ENCODE peak calls at places on chromosomes 12 and 14, in seven cellular contexts. A is NCI-H1436; D is iris pigment epithelial cell; S is M059J; Z is EL; G is T-helper 2 cell treated with Interferon-gamma antibody and Interleukin-4, amounts not matched to agents 5 μg/mL and 100 μg/mL, for 36 hours; L is anterior cingulate cortex. E is an unnamed sample.
A peak's percentile ranks its signal among the peaks of the same experiment; 100 is the strongest.

GRCh38 chr14:32436993-32437392 is 107.9 kb downstream of the AKAP6 start:
- DNase-seq in A (no peak), D (no peak), S (no peak), Z (no peak), G (no peak), L (no peak), E (no peak)

GRCh38 chr12:109762071-109762672 is 48.5 kb downstream of the FAM222A start:
- DNase-seq in A (no peak), D (no peak), S (no peak), Z (no peak), G (no peak), L (no peak), E (no peak)

GRCh38 chr12:130936566-130936965 is 17.1 kb upstream of the ADGRD1 start:
- DNase-seq in A (no peak), D (no peak), S (no peak), Z (no peak), G (no peak), L (no peak), E (no peak)

GRCh38 chr14:102908766-102909455 is 13.6 kb upstream of the AMN start:
- DNase-seq in A (no peak), D (no peak), S (no peak), Z (no peak), G (no peak), L (no peak), E (no peak)

GRCh38 chr14:23727566-23728335 is 91.6 kb downstream of the DHRS2 start:
- DNase-seq in A (peak; percentile 5), D (peak; percentile 47), S (peak; percentile 70), Z (peak; percentile 64), G (no peak), L (no peak), E (peak; percentile 10)

GRCh38 chr12:93019911-93020224 is 90.8 kb upstream of the EEA1 start:
- DNase-seq in A (no peak), D (peak; percentile 18), S (no peak), Z (no peak), G (no peak), L (no peak), E (no peak)

GRCh38 chr14:102141797-102142196 is 2.1 kb downstream of the WDR20 start:
- DNase-seq in A (no peak), D (no peak), S (no peak), Z (no peak), G (no peak), L (no peak), E (no peak)

GRCh38 chr12:95874452-95874851 is 15.7 kb downstream of the SNRPF start:
- DNase-seq in A (no peak), D (no peak), S (no peak), Z (no peak), G (no peak), L (no peak), E (no peak)